ENCODE peak calls at places on chromosomes 5 and 9, in nine cellular contexts. One of them, this sample, is unnamed.

GRCh38 chr9:78462616-78463015 is 165.7 kb downstream of the PSAT1 start:
- DNase-seq in foreskin keratinocyte: peak
- DNase-seq in activated CD4-positive, CD25-positive, alpha-beta regulatory T cell treated with anti-CD3 and anti-CD28 coated beads, Interleukin-2, amount 50 U/mL, for 72 hours: no peak
- DNase-seq in A549: no peak
- DNase-seq in stimulated activated CD8-positive, alpha-beta memory T cell treated with anti-CD3 and anti-CD28 coated beads, Interleukin-4, amount 100 ng/mL, for 1 hour: no peak
- DNase-seq in activated gamma-delta T cell treated with Interleukin-2 at 50 U/mL for 16 hours: no peak
- DNase-seq in GDM1: no peak
- DNase-seq in fibroblast of the aortic adventitia: no peak
- DNase-seq in mesenteric fat pad: no peak
- DNase-seq in this sample: no peak

GRCh38 chr9:79154806-79155205 is 417.0 kb upstream of the TLE4 start:
- DNase-seq in activated gamma-delta T cell treated with Interleukin-2 at 50 U/mL for 16 hours: no peak
- DNase-seq in A549: no peak
- DNase-seq in foreskin keratinocyte: no peak
- DNase-seq in fibroblast of the aortic adventitia: peak
- DNase-seq in mesenteric fat pad: no peak
- DNase-seq in GDM1: no peak
- DNase-seq in activated CD4-positive, CD25-positive, alpha-beta regulatory T cell treated with anti-CD3 and anti-CD28 coated beads, Interleukin-2, amount 50 U/mL, for 72 hours: no peak
- DNase-seq in stimulated activated CD8-positive, alpha-beta memory T cell treated with anti-CD3 and anti-CD28 coated beads, Interleukin-4, amount 100 ng/mL, for 1 hour: no peak
- DNase-seq in this sample: no peak

GRCh38 chr5:53418409-53418808 is 62.0 kb upstream of the FST start:
- DNase-seq in mesenteric fat pad: no peak
- DNase-seq in A549: peak
- DNase-seq in activated gamma-delta T cell treated with Interleukin-2 at 50 U/mL for 16 hours: no peak
- DNase-seq in fibroblast of the aortic adventitia: peak
- DNase-seq in foreskin keratinocyte: no peak
- DNase-seq in activated CD4-positive, CD25-positive, alpha-beta regulatory T cell treated with anti-CD3 and anti-CD28 coated beads, Interleukin-2, amount 50 U/mL, for 72 hours: no peak
- DNase-seq in stimulated activated CD8-positive, alpha-beta memory T cell treated with anti-CD3 and anti-CD28 coated beads, Interleukin-4, amount 100 ng/mL, for 1 hour: no peak
- DNase-seq in GDM1: no peak
- DNase-seq in this sample: no peak

GRCh38 chr5:100644206-100644605 is 109.0 kb downstream of the FAM174A start:
- DNase-seq in mesenteric fat pad: no peak
- DNase-seq in activated gamma-delta T cell treated with Interleukin-2 at 50 U/mL for 16 hours: no peak
- DNase-seq in A549: no peak
- DNase-seq in stimulated activated CD8-positive, alpha-beta memory T cell treated with anti-CD3 and anti-CD28 coated beads, Interleukin-4, amount 100 ng/mL, for 1 hour: no peak
- DNase-seq in activated CD4-positive, CD25-positive, alpha-beta regulatory T cell treated with anti-CD3 and anti-CD28 coated beads, Interleukin-2, amount 50 U/mL, for 72 hours: no peak
- DNase-seq in foreskin keratinocyte: no peak
- DNase-seq in GDM1: no peak
- DNase-seq in fibroblast of the aortic adventitia: no peak
- DNase-seq in this sample: no peak

GRCh38 chr5:27821681-27822080 is 783.3 kb upstream of the CDH9 start:
- DNase-seq in A549: no peak
- DNase-seq in fibroblast of the aortic adventitia: no peak
- DNase-seq in activated CD4-positive, CD25-positive, alpha-beta regulatory T cell treated with anti-CD3 and anti-CD28 coated beads, Interleukin-2, amount 50 U/mL, for 72 hours: no peak
- DNase-seq in foreskin keratinocyte: no peak
- DNase-seq in mesenteric fat pad: no peak
- DNase-seq in GDM1: no peak
- DNase-seq in activated gamma-delta T cell treated with Interleukin-2 at 50 U/mL for 16 hours: no peak
- DNase-seq in stimulated activated CD8-positive, alpha-beta memory T cell treated with anti-CD3 and anti-CD28 coated beads, Interleukin-4, amount 100 ng/mL, for 1 hour: no peak
- DNase-seq in this sample: no peak

GRCh38 chr9:20601292-20601691 is 21.0 kb downstream of the MLLT3 start:
- DNase-seq in A549: no peak
- DNase-seq in GDM1: no peak
- DNase-seq in mesenteric fat pad: no peak
- DNase-seq in activated CD4-positive, CD25-positive, alpha-beta regulatory T cell treated with anti-CD3 and anti-CD28 coated beads, Interleukin-2, amount 50 U/mL, for 72 hours: no peak
- DNase-seq in foreskin keratinocyte: no peak
- DNase-seq in activated gamma-delta T cell treated with Interleukin-2 at 50 U/mL for 16 hours: no peak
- DNase-seq in fibroblast of the aortic adventitia: no peak
- DNase-seq in stimulated activated CD8-positive, alpha-beta memory T cell treated with anti-CD3 and anti-CD28 coated beads, Interleukin-4, amount 100 ng/mL, for 1 hour: no peak
- DNase-seq in this sample: no peak

GRCh38 chr9:31023793-31024192 is 1360.7 kb upstream of the ACO1 start:
- DNase-seq in stimulated activated CD8-positive, alpha-beta memory T cell treated with anti-CD3 and anti-CD28 coated beads, Interleukin-4, amount 100 ng/mL, for 1 hour: no peak
- DNase-seq in mesenteric fat pad: no peak
- DNase-seq in A549: no peak
- DNase-seq in activated gamma-delta T cell treated with Interleukin-2 at 50 U/mL for 16 hours: no peak
- DNase-seq in foreskin keratinocyte: no peak
- DNase-seq in fibroblast of the aortic adventitia: no peak
- DNase-seq in activated CD4-positive, CD25-positive, alpha-beta regulatory T cell treated with anti-CD3 and anti-CD28 coated beads, Interleukin-2, amount 50 U/mL, for 72 hours: no peak
- DNase-seq in GDM1: no peak
- DNase-seq in this sample: no peak

GRCh38 chr5:14184725-14185124 is 41.6 kb downstream of the TRIO start:
- DNase-seq in foreskin keratinocyte: no peak
- DNase-seq in activated CD4-positive, CD25-positive, alpha-beta regulatory T cell treated with anti-CD3 and anti-CD28 coated beads, Interleukin-2, amount 50 U/mL, for 72 hours: no peak
- DNase-seq in activated gamma-delta T cell treated with Interleukin-2 at 50 U/mL for 16 hours: no peak
- DNase-seq in GDM1: no peak
- DNase-seq in stimulated activated CD8-positive, alpha-beta memory T cell treated with anti-CD3 and anti-CD28 coated beads, Interleukin-4, amount 100 ng/mL, for 1 hour: no peak
- DNase-seq in A549: no peak
- DNase-seq in fibroblast of the aortic adventitia: peak
- DNase-seq in mesenteric fat pad: no peak
- DNase-seq in this sample: peak

GRCh38 chr9:128992995-128993394 is 35.1 kb downstream of the SH3GLB2 start:
- DNase-seq in activated CD4-positive, CD25-positive, alpha-beta regulatory T cell treated with anti-CD3 and anti-CD28 coated beads, Interleukin-2, amount 50 U/mL, for 72 hours: no peak
- DNase-seq in foreskin keratinocyte: no peak
- DNase-seq in mesenteric fat pad: no peak
- DNase-seq in stimulated activated CD8-positive, alpha-beta memory T cell treated with anti-CD3 and anti-CD28 coated beads, Interleukin-4, amount 100 ng/mL, for 1 hour: no peak
- DNase-seq in activated gamma-delta T cell treated with Interleukin-2 at 50 U/mL for 16 hours: no peak
- DNase-seq in GDM1: no peak
- DNase-seq in fibroblast of the aortic adventitia: peak
- DNase-seq in A549: peak
- DNase-seq in this sample: no peak

GRCh38 chr5:150661821-150662596 is 958 bp downstream of the MYOZ3 start:
- DNase-seq in GDM1: no peak
- DNase-seq in activated gamma-delta T cell treated with Interleukin-2 at 50 U/mL for 16 hours: no peak
- DNase-seq in stimulated activated CD8-positive, alpha-beta memory T cell treated with anti-CD3 and anti-CD28 coated beads, Interleukin-4, amount 100 ng/mL, for 1 hour: no peak
- DNase-seq in mesenteric fat pad: peak
- DNase-seq in fibroblast of the aortic adventitia: no peak
- DNase-seq in A549: no peak
- DNase-seq in activated CD4-positive, CD25-positive, alpha-beta regulatory T cell treated with anti-CD3 and anti-CD28 coated beads, Interleukin-2, amount 50 U/mL, for 72 hours: no peak
- DNase-seq in foreskin keratinocyte: no peak
- DNase-seq in this sample: no peak

GRCh38 chr5:43354774-43355173 is 41.6 kb upstream of the HMGCS1 start:
- DNase-seq in activated CD4-positive, CD25-positive, alpha-beta regulatory T cell treated with anti-CD3 and anti-CD28 coated beads, Interleukin-2, amount 50 U/mL, for 72 hours: no peak
- DNase-seq in fibroblast of the aortic adventitia: no peak
- DNase-seq in GDM1: no peak
- DNase-seq in activated gamma-delta T cell treated with Interleukin-2 at 50 U/mL for 16 hours: no peak
- DNase-seq in A549: no peak
- DNase-seq in foreskin keratinocyte: no peak
- DNase-seq in stimulated activated CD8-positive, alpha-beta memory T cell treated with anti-CD3 and anti-CD28 coated beads, Interleukin-4, amount 100 ng/mL, for 1 hour: no peak
- DNase-seq in mesenteric fat pad: no peak
- DNase-seq in this sample: no peak

GRCh38 chr9:21096172-21096900 is 18.6 kb upstream of the IFNB1 start:
- DNase-seq in activated gamma-delta T cell treated with Interleukin-2 at 50 U/mL for 16 hours: no peak
- DNase-seq in activated CD4-positive, CD25-positive, alpha-beta regulatory T cell treated with anti-CD3 and anti-CD28 coated beads, Interleukin-2, amount 50 U/mL, for 72 hours: no peak
- DNase-seq in fibroblast of the aortic adventitia: peak
- DNase-seq in GDM1: no peak
- DNase-seq in stimulated activated CD8-positive, alpha-beta memory T cell treated with anti-CD3 and anti-CD28 coated beads, Interleukin-4, amount 100 ng/mL, for 1 hour: no peak
- DNase-seq in mesenteric fat pad: no peak
- DNase-seq in A549: no peak
- DNase-seq in foreskin keratinocyte: peak
- DNase-seq in this sample: no peak

GRCh38 chr5:28234356-28234968 is 1196.1 kb upstream of the CDH9 start:
- DNase-seq in stimulated activated CD8-positive, alpha-beta memory T cell treated with anti-CD3 and anti-CD28 coated beads, Interleukin-4, amount 100 ng/mL, for 1 hour: no peak
- DNase-seq in mesenteric fat pad: no peak
- DNase-seq in foreskin keratinocyte: peak
- DNase-seq in GDM1: no peak
- DNase-seq in activated gamma-delta T cell treated with Interleukin-2 at 50 U/mL for 16 hours: no peak
- DNase-seq in fibroblast of the aortic adventitia: no peak
- DNase-seq in activated CD4-positive, CD25-positive, alpha-beta regulatory T cell treated with anti-CD3 and anti-CD28 coated beads, Interleukin-2, amount 50 U/mL, for 72 hours: no peak
- DNase-seq in A549: no peak
- DNase-seq in this sample: no peak

GRCh38 chr9:96741771-96742170 is 36.1 kb downstream of the ZNF510 start:
- DNase-seq in foreskin keratinocyte: no peak
- DNase-seq in activated gamma-delta T cell treated with Interleukin-2 at 50 U/mL for 16 hours: no peak
- DNase-seq in A549: no peak
- DNase-seq in GDM1: no peak
- DNase-seq in mesenteric fat pad: no peak
- DNase-seq in stimulated activated CD8-positive, alpha-beta memory T cell treated with anti-CD3 and anti-CD28 coated beads, Interleukin-4, amount 100 ng/mL, for 1 hour: no peak
- DNase-seq in fibroblast of the aortic adventitia: no peak
- DNase-seq in activated CD4-positive, CD25-positive, alpha-beta regulatory T cell treated with anti-CD3 and anti-CD28 coated beads, Interleukin-2, amount 50 U/mL, for 72 hours: no peak
- DNase-seq in this sample: no peak

GRCh38 chr9:133333566-133333965 is 2.4 kb downstream of the SURF6 start:
- DNase-seq in A549: no peak
- DNase-seq in activated CD4-positive, CD25-positive, alpha-beta regulatory T cell treated with anti-CD3 and anti-CD28 coated beads, Interleukin-2, amount 50 U/mL, for 72 hours: no peak
- DNase-seq in GDM1: no peak
- DNase-seq in activated gamma-delta T cell treated with Interleukin-2 at 50 U/mL for 16 hours: no peak
- DNase-seq in foreskin keratinocyte: no peak
- DNase-seq in fibroblast of the aortic adventitia: no peak
- DNase-seq in mesenteric fat pad: no peak
- DNase-seq in stimulated activated CD8-positive, alpha-beta memory T cell treated with anti-CD3 and anti-CD28 coated beads, Interleukin-4, amount 100 ng/mL, for 1 hour: no peak
- DNase-seq in this sample: peak

GRCh38 chr5:112253478-112254250 is 165.4 kb downstream of the EPB41L4A start:
- DNase-seq in stimulated activated CD8-positive, alpha-beta memory T cell treated with anti-CD3 and anti-CD28 coated beads, Interleukin-4, amount 100 ng/mL, for 1 hour: no peak
- DNase-seq in activated CD4-positive, CD25-positive, alpha-beta regulatory T cell treated with anti-CD3 and anti-CD28 coated beads, Interleukin-2, amount 50 U/mL, for 72 hours: no peak
- DNase-seq in foreskin keratinocyte: no peak
- DNase-seq in A549: no peak
- DNase-seq in GDM1: no peak
- DNase-seq in activated gamma-delta T cell treated with Interleukin-2 at 50 U/mL for 16 hours: no peak
- DNase-seq in mesenteric fat pad: no peak
- DNase-seq in fibroblast of the aortic adventitia: peak
- DNase-seq in this sample: peak

GRCh38 chr5:55993628-55994501 is 898 bp downstream of the IL6ST start:
- DNase-seq in mesenteric fat pad: no peak
- DNase-seq in GDM1: no peak
- DNase-seq in foreskin keratinocyte: peak
- DNase-seq in A549: no peak
- DNase-seq in activated CD4-positive, CD25-positive, alpha-beta regulatory T cell treated with anti-CD3 and anti-CD28 coated beads, Interleukin-2, amount 50 U/mL, for 72 hours: no peak
- DNase-seq in fibroblast of the aortic adventitia: peak
- DNase-seq in stimulated activated CD8-positive, alpha-beta memory T cell treated with anti-CD3 and anti-CD28 coated beads, Interleukin-4, amount 100 ng/mL, for 1 hour: no peak
- DNase-seq in activated gamma-delta T cell treated with Interleukin-2 at 50 U/mL for 16 hours: no peak
- DNase-seq in this sample: no peak

GRCh38 chr9:123493627-123494026 is 137.6 kb downstream of the CRB2 start:
- DNase-seq in fibroblast of the aortic adventitia: no peak
- DNase-seq in mesenteric fat pad: no peak
- DNase-seq in GDM1: no peak
- DNase-seq in activated gamma-delta T cell treated with Interleukin-2 at 50 U/mL for 16 hours: no peak
- DNase-seq in A549: no peak
- DNase-seq in activated CD4-positive, CD25-positive, alpha-beta regulatory T cell treated with anti-CD3 and anti-CD28 coated beads, Interleukin-2, amount 50 U/mL, for 72 hours: no peak
- DNase-seq in stimulated activated CD8-positive, alpha-beta memory T cell treated with anti-CD3 and anti-CD28 coated beads, Interleukin-4, amount 100 ng/mL, for 1 hour: no peak
- DNase-seq in foreskin keratinocyte: no peak
- DNase-seq in this sample: no peak

GRCh38 chr9:98409637-98410173 is 154.3 kb upstream of the TBC1D2 start:
- DNase-seq in GDM1: no peak
- DNase-seq in foreskin keratinocyte: no peak
- DNase-seq in activated gamma-delta T cell treated with Interleukin-2 at 50 U/mL for 16 hours: no peak
- DNase-seq in activated CD4-positive, CD25-positive, alpha-beta regulatory T cell treated with anti-CD3 and anti-CD28 coated beads, Interleukin-2, amount 50 U/mL, for 72 hours: no peak
- DNase-seq in stimulated activated CD8-positive, alpha-beta memory T cell treated with anti-CD3 and anti-CD28 coated beads, Interleukin-4, amount 100 ng/mL, for 1 hour: no peak
- DNase-seq in mesenteric fat pad: peak
- DNase-seq in A549: no peak
- DNase-seq in fibroblast of the aortic adventitia: no peak
- DNase-seq in this sample: no peak

GRCh38 chr5:19891658-19892057 is 96.3 kb downstream of the CDH18 start:
- DNase-seq in activated gamma-delta T cell treated with Interleukin-2 at 50 U/mL for 16 hours: no peak
- DNase-seq in fibroblast of the aortic adventitia: peak
- DNase-seq in GDM1: no peak
- DNase-seq in foreskin keratinocyte: peak
- DNase-seq in activated CD4-positive, CD25-positive, alpha-beta regulatory T cell treated with anti-CD3 and anti-CD28 coated beads, Interleukin-2, amount 50 U/mL, for 72 hours: no peak
- DNase-seq in A549: no peak
- DNase-seq in stimulated activated CD8-positive, alpha-beta memory T cell treated with anti-CD3 and anti-CD28 coated beads, Interleukin-4, amount 100 ng/mL, for 1 hour: no peak
- DNase-seq in mesenteric fat pad: no peak
- DNase-seq in this sample: no peak

GRCh38 chr9:120768247-120768646 is 25.0 kb downstream of the FBXW2 start:
- DNase-seq in A549: no peak
- DNase-seq in fibroblast of the aortic adventitia: no peak
- DNase-seq in activated CD4-positive, CD25-positive, alpha-beta regulatory T cell treated with anti-CD3 and anti-CD28 coated beads, Interleukin-2, amount 50 U/mL, for 72 hours: no peak
- DNase-seq in foreskin keratinocyte: no peak
- DNase-seq in mesenteric fat pad: no peak
- DNase-seq in stimulated activated CD8-positive, alpha-beta memory T cell treated with anti-CD3 and anti-CD28 coated beads, Interleukin-4, amount 100 ng/mL, for 1 hour: no peak
- DNase-seq in activated gamma-delta T cell treated with Interleukin-2 at 50 U/mL for 16 hours: no peak
- DNase-seq in GDM1: no peak
- DNase-seq in this sample: no peak

GRCh38 chr9:137077010-137077747 is at the start of gene UAP1L1:
- DNase-seq in activated CD4-positive, CD25-positive, alpha-beta regulatory T cell treated with anti-CD3 and anti-CD28 coated beads, Interleukin-2, amount 50 U/mL, for 72 hours: peak
- DNase-seq in GDM1: peak
- DNase-seq in foreskin keratinocyte: no peak
- DNase-seq in fibroblast of the aortic adventitia: peak
- DNase-seq in A549: peak
- DNase-seq in mesenteric fat pad: peak
- DNase-seq in stimulated activated CD8-positive, alpha-beta memory T cell treated with anti-CD3 and anti-CD28 coated beads, Interleukin-4, amount 100 ng/mL, for 1 hour: no peak
- DNase-seq in activated gamma-delta T cell treated with Interleukin-2 at 50 U/mL for 16 hours: peak
- DNase-seq in this sample: no peak

GRCh38 chr5:88393721-88394530 is 125.3 kb upstream of the TMEM161B start:
- DNase-seq in foreskin keratinocyte: no peak
- DNase-seq in stimulated activated CD8-positive, alpha-beta memory T cell treated with anti-CD3 and anti-CD28 coated beads, Interleukin-4, amount 100 ng/mL, for 1 hour: no peak
- DNase-seq in activated CD4-positive, CD25-positive, alpha-beta regulatory T cell treated with anti-CD3 and anti-CD28 coated beads, Interleukin-2, amount 50 U/mL, for 72 hours: no peak
- DNase-seq in activated gamma-delta T cell treated with Interleukin-2 at 50 U/mL for 16 hours: no peak
- DNase-seq in A549: no peak
- DNase-seq in fibroblast of the aortic adventitia: no peak
- DNase-seq in mesenteric fat pad: no peak
- DNase-seq in GDM1: no peak
- DNase-seq in this sample: no peak

GRCh38 chr9:69130456-69131441 is 43.3 kb upstream of the TJP2 start:
- DNase-seq in fibroblast of the aortic adventitia: peak
- DNase-seq in activated CD4-positive, CD25-positive, alpha-beta regulatory T cell treated with anti-CD3 and anti-CD28 coated beads, Interleukin-2, amount 50 U/mL, for 72 hours: no peak
- DNase-seq in GDM1: no peak
- DNase-seq in A549: no peak
- DNase-seq in foreskin keratinocyte: no peak
- DNase-seq in activated gamma-delta T cell treated with Interleukin-2 at 50 U/mL for 16 hours: no peak
- DNase-seq in mesenteric fat pad: peak
- DNase-seq in stimulated activated CD8-positive, alpha-beta memory T cell treated with anti-CD3 and anti-CD28 coated beads, Interleukin-4, amount 100 ng/mL, for 1 hour: no peak
- DNase-seq in this sample: no peak

GRCh38 chr5:35404701-35405100 is 174.4 kb upstream of the PRLR start:
- DNase-seq in activated gamma-delta T cell treated with Interleukin-2 at 50 U/mL for 16 hours: no peak
- DNase-seq in stimulated activated CD8-positive, alpha-beta memory T cell treated with anti-CD3 and anti-CD28 coated beads, Interleukin-4, amount 100 ng/mL, for 1 hour: no peak
- DNase-seq in foreskin keratinocyte: no peak
- DNase-seq in activated CD4-positive, CD25-positive, alpha-beta regulatory T cell treated with anti-CD3 and anti-CD28 coated beads, Interleukin-2, amount 50 U/mL, for 72 hours: no peak
- DNase-seq in fibroblast of the aortic adventitia: no peak
- DNase-seq in mesenteric fat pad: no peak
- DNase-seq in A549: no peak
- DNase-seq in GDM1: no peak
- DNase-seq in this sample: no peak

GRCh38 chr9:120030847-120031246 is 549.1 kb downstream of the CDK5RAP2 start:
- DNase-seq in stimulated activated CD8-positive, alpha-beta memory T cell treated with anti-CD3 and anti-CD28 coated beads, Interleukin-4, amount 100 ng/mL, for 1 hour: no peak
- DNase-seq in activated gamma-delta T cell treated with Interleukin-2 at 50 U/mL for 16 hours: no peak
- DNase-seq in foreskin keratinocyte: no peak
- DNase-seq in fibroblast of the aortic adventitia: no peak
- DNase-seq in GDM1: no peak
- DNase-seq in A549: no peak
- DNase-seq in activated CD4-positive, CD25-positive, alpha-beta regulatory T cell treated with anti-CD3 and anti-CD28 coated beads, Interleukin-2, amount 50 U/mL, for 72 hours: no peak
- DNase-seq in mesenteric fat pad: no peak
- DNase-seq in this sample: no peak

GRCh38 chr9:133306242-133307194 is 29.5 kb downstream of the SURF6 start:
- DNase-seq in A549: no peak
- DNase-seq in activated gamma-delta T cell treated with Interleukin-2 at 50 U/mL for 16 hours: no peak
- DNase-seq in stimulated activated CD8-positive, alpha-beta memory T cell treated with anti-CD3 and anti-CD28 coated beads, Interleukin-4, amount 100 ng/mL, for 1 hour: no peak
- DNase-seq in GDM1: no peak
- DNase-seq in foreskin keratinocyte: no peak
- DNase-seq in fibroblast of the aortic adventitia: no peak
- DNase-seq in mesenteric fat pad: peak
- DNase-seq in activated CD4-positive, CD25-positive, alpha-beta regulatory T cell treated with anti-CD3 and anti-CD28 coated beads, Interleukin-2, amount 50 U/mL, for 72 hours: no peak
- DNase-seq in this sample: peak

GRCh38 chr9:29349050-29349449 is 1775.8 kb upstream of the C9orf72 start:
- DNase-seq in activated CD4-positive, CD25-positive, alpha-beta regulatory T cell treated with anti-CD3 and anti-CD28 coated beads, Interleukin-2, amount 50 U/mL, for 72 hours: no peak
- DNase-seq in mesenteric fat pad: no peak
- DNase-seq in A549: peak
- DNase-seq in fibroblast of the aortic adventitia: peak
- DNase-seq in stimulated activated CD8-positive, alpha-beta memory T cell treated with anti-CD3 and anti-CD28 coated beads, Interleukin-4, amount 100 ng/mL, for 1 hour: no peak
- DNase-seq in GDM1: no peak
- DNase-seq in foreskin keratinocyte: no peak
- DNase-seq in activated gamma-delta T cell treated with Interleukin-2 at 50 U/mL for 16 hours: no peak
- DNase-seq in this sample: no peak

GRCh38 chr5:17343675-17344074 is 126.2 kb downstream of the BASP1 start:
- DNase-seq in mesenteric fat pad: no peak
- DNase-seq in activated CD4-positive, CD25-positive, alpha-beta regulatory T cell treated with anti-CD3 and anti-CD28 coated beads, Interleukin-2, amount 50 U/mL, for 72 hours: no peak
- DNase-seq in GDM1: no peak
- DNase-seq in activated gamma-delta T cell treated with Interleukin-2 at 50 U/mL for 16 hours: no peak
- DNase-seq in A549: peak
- DNase-seq in stimulated activated CD8-positive, alpha-beta memory T cell treated with anti-CD3 and anti-CD28 coated beads, Interleukin-4, amount 100 ng/mL, for 1 hour: no peak
- DNase-seq in foreskin keratinocyte: peak
- DNase-seq in fibroblast of the aortic adventitia: peak
- DNase-seq in this sample: no peak

GRCh38 chr9:107586493-107586892 is 96.9 kb upstream of the KLF4 start:
- DNase-seq in stimulated activated CD8-positive, alpha-beta memory T cell treated with anti-CD3 and anti-CD28 coated beads, Interleukin-4, amount 100 ng/mL, for 1 hour: no peak
- DNase-seq in activated gamma-delta T cell treated with Interleukin-2 at 50 U/mL for 16 hours: no peak
- DNase-seq in mesenteric fat pad: no peak
- DNase-seq in A549: no peak
- DNase-seq in fibroblast of the aortic adventitia: no peak
- DNase-seq in foreskin keratinocyte: no peak
- DNase-seq in activated CD4-positive, CD25-positive, alpha-beta regulatory T cell treated with anti-CD3 and anti-CD28 coated beads, Interleukin-2, amount 50 U/mL, for 72 hours: no peak
- DNase-seq in GDM1: no peak
- DNase-seq in this sample: no peak